ENCODE peak calls at places on chromosomes 16 and 17, in ten cellular contexts. L is cardiac muscle cell; T is fibroblast of the aortic adventitia; G is IMR-90; P is AG04450; D is cardiac fibroblast; B is AG10803; X is adrenal gland; Z is CD4-positive, alpha-beta T cell; V is stomach. Q is an unnamed sample.

GRCh38 chr17:75020331-75021110 is 8.1 kb downstream of the MRPL58 start:
- DNase-seq in G (no peak), Z (no peak), B (no peak), X (no peak), D (no peak), L (no peak), P (no peak), T (no peak), V (no peak), Q (no peak)

GRCh38 chr17:64148017-64148631 is 18.2 kb upstream of the ERN1 start:
- DNase-seq in V (no peak), G (no peak), X (no peak), Z (no peak), B (peak; percentile 42), P (no peak), D (peak; percentile 58), T (peak; percentile 62), L (peak; percentile 52), Q (no peak)

GRCh38 chr16:84925092-84925772 is 86.1 kb downstream of the ZDHHC7 start:
- DNase-seq in Z (peak; percentile 59), T (peak; percentile 34), D (peak; percentile 33), P (no peak), G (no peak), X (peak; percentile 80), V (peak; percentile 72), L (peak; percentile 39), B (peak; percentile 15), Q (peak; percentile 61)

GRCh38 chr16:10120953-10121352 is 61.3 kb downstream of the GRIN2A start:
- DNase-seq in T (no peak), X (no peak), B (no peak), V (no peak), P (no peak), G (no peak), Z (no peak), L (no peak), D (no peak), Q (no peak)

GRCh38 chr17:35701491-35701890 is 29.9 kb upstream of the RASL10B start:
- DNase-seq in L (no peak), D (no peak), B (no peak), V (no peak), G (no peak), P (no peak), X (no peak), Z (no peak), T (no peak), Q (no peak)

GRCh38 chr17:57305329-57305728 is 49.0 kb downstream of the MSI2 start:
- DNase-seq in L (no peak), B (no peak), T (no peak), Z (no peak), V (no peak), P (no peak), X (no peak), G (no peak), D (no peak), Q (no peak)

GRCh38 chr16:56370185-56370584 is 55.2 kb downstream of the AMFR start:
- DNase-seq in Z (no peak), B (peak; percentile 28), L (peak; percentile 40), X (peak; percentile 19), V (no peak), T (peak; percentile 60), D (peak; percentile 44), G (no peak), P (no peak), Q (no peak)

GRCh38 chr17:58314706-58315015 is 13.9 kb downstream of the TSPOAP1 start:
- DNase-seq in T (no peak), X (no peak), P (no peak), V (peak; percentile 3), L (no peak), D (no peak), Z (no peak), G (no peak), B (no peak), Q (peak; percentile 1)

GRCh38 chr16:71658771-71659170 is 32.8 kb downstream of the MARVELD3 start:
- DNase-seq in X (no peak), G (no peak), D (no peak), P (no peak), T (no peak), B (no peak), L (no peak), Z (no peak), V (no peak), Q (no peak)

GRCh38 chr16:79037429-79038373 is 562.8 kb downstream of the MAF start:
- DNase-seq in B (no peak), Z (no peak), D (no peak), L (no peak), X (no peak), G (no peak), V (peak; percentile 55), T (no peak), P (no peak), Q (no peak)

GRCh38 chr16:4200000-4200780 is 41.7 kb downstream of the SRL start:
- DNase-seq in Z (no peak), B (peak; percentile 48), L (peak; percentile 70), P (peak; percentile 36), V (peak; percentile 81), D (peak; percentile 72), T (peak; percentile 65), X (peak; percentile 85), G (peak; percentile 60), Q (peak; percentile 80)

GRCh38 chr17:83161298-83162034 is 82.1 kb downstream of the METRNL start:
- DNase-seq in T (peak; percentile 32), P (peak; percentile 72), L (peak; percentile 6), V (no peak), X (peak; percentile 11), G (peak; percentile 92), Z (no peak), D (peak; percentile 11), B (peak; percentile 91), Q (no peak)

GRCh38 chr17:55668581-55668980 is 54.1 kb downstream of the TMEM100 start:
- DNase-seq in G (no peak), V (no peak), X (no peak), P (no peak), T (no peak), L (no peak), Z (no peak), D (no peak), B (no peak), Q (no peak)

GRCh38 chr17:59165933-59166342 is 10.4 kb downstream of the PRR11 start:
- DNase-seq in B (peak; percentile 62), V (peak; percentile 47), L (peak; percentile 49), Z (peak; percentile 22), T (peak; percentile 66), X (peak; percentile 46), P (no peak), D (peak; percentile 57), G (peak; percentile 60), Q (peak; percentile 50)

GRCh38 chr16:70380919-70381603 is 34.4 kb downstream of the DDX19A start:
- DNase-seq in V (peak; percentile 97), Z (peak; percentile 91), L (peak; percentile 98), T (peak; percentile 96), X (peak; percentile 98), P (peak; percentile 94), B (peak; percentile 96), G (peak; percentile 96), D (peak; percentile 96), Q (peak; percentile 95)
- TF ChIP-seq CTCF in V (no peak), Z (peak; percentile 38), L (peak; percentile 38), T (peak; percentile 33), X (peak; percentile 28), P (peak; percentile 47), B (peak; percentile 38), G (peak; percentile 26), D (no peak), Q (no peak)

GRCh38 chr16:68367034-68367433 is 56.2 kb downstream of the PRMT7 start:
- DNase-seq in G (peak; percentile 9), P (no peak), X (peak; percentile 62), T (peak; percentile 23), L (peak; percentile 48), Z (peak; percentile 19), B (peak; percentile 30), D (peak; percentile 41), V (peak; percentile 48), Q (no peak)
- TF ChIP-seq CTCF in G (peak; percentile 47), P (peak; percentile 40), X (peak; percentile 37), T (peak; percentile 33), L (peak; percentile 32), Z (peak; percentile 50), B (peak; percentile 43), D (peak; percentile 38), V (no peak), Q (peak; percentile 57)

DNA sequence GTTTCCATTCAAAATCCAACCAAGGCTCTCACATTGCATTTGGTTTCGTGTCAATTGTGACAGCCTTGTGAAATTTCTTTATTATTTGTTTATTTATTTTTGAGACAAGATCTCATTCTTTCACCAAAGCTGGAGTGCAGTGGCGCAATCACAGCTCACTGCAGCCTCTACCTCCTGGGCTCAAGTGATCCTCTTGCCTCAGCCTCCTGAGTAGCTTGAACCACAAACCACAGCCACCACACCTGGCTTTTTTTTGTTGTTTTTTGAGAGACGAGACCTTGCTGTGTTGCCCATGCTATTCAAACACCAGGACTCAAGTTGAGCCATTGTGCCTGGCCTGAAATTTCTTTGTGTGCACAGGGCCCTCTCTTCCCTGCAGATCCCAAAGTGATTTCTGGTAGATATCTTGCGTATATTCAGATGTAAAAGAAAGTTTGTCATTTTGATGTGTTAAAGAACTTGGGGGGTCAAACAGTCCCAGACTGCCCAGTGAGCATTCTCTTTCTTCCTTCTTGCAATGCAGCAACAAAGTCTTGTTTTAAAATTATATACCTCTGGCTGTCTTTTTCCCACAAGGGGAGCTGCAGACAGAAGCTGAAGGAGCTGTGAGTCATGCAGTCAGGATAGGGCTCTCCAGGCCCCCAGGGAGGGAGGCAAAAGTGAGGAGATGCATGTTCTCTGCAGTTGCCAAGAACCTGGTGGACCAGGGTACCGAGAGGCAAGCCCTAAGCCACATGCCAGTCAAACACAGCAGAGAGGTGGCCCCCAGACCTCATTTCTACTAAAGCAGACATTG is 15.5 kb upstream of the USP22 start:
- DNase-seq in D (peak; percentile 53), X (no peak), L (peak; percentile 68), B (peak; percentile 34), V (no peak), P (no peak), G (peak; percentile 45), T (peak; percentile 34), Z (no peak), Q (no peak)
- TF ChIP-seq CTCF in D (peak; percentile 43), X (no peak), L (peak; percentile 30), B (peak; percentile 31), V (no peak), P (peak; percentile 40), G (peak; percentile 27), T (peak; percentile 33), Z (no peak), Q (no peak)

GRCh38 chr17:17524091-17524490 is 27.9 kb upstream of the RASD1 start:
- DNase-seq in Z (no peak), L (no peak), B (no peak), X (no peak), V (no peak), P (no peak), T (no peak), G (no peak), D (no peak), Q (no peak)

GRCh38 chr17:17525331-17525730 is 29.1 kb upstream of the RASD1 start:
- DNase-seq in T (no peak), Z (no peak), G (no peak), D (no peak), V (no peak), L (no peak), B (no peak), X (no peak), P (no peak), Q (peak; percentile 16)

GRCh38 chr17:17520599-17521232 is 24.5 kb upstream of the RASD1 start:
- DNase-seq in L (no peak), P (no peak), D (no peak), B (no peak), V (no peak), Z (no peak), X (no peak), G (no peak), T (no peak), Q (peak; percentile 8)

GRCh38 chr17:17523714-17524075 is 27.5 kb upstream of the RASD1 start:
- DNase-seq in B (no peak), Z (no peak), D (no peak), V (no peak), T (no peak), P (no peak), G (no peak), X (no peak), L (no peak), Q (peak; percentile 10)

GRCh38 chr17:17523001-17523713 is 27.0 kb upstream of the RASD1 start:
- DNase-seq in Z (no peak), G (no peak), T (no peak), P (no peak), B (no peak), V (peak; percentile 89), L (no peak), X (no peak), D (no peak), Q (peak; percentile 14)
- TF ChIP-seq CTCF in Z (no peak), G (no peak), T (no peak), P (no peak), B (no peak), V (no peak), L (no peak), X (no peak), D (no peak), Q (no peak)

Q was measured in glutamatergic neuron.